ENCODE peak calls at places on chromosomes 13 and 19, in nine cellular contexts. I is OCI-LY7; D is activated CD4-positive, CD25-positive, alpha-beta regulatory T cell; U is heart right ventricle; C is stimulated activated CD4-positive, alpha-beta T cell treated with anti-CD3 and anti-CD28 coated beads, Interleukin-12 subunit alpha, Interleukin-12 subunit beta, amount 100 ng/mL, for 4 hours; M is amniotic stem cell; O is activated naive CD4-positive, alpha-beta T cell treated with anti-CD3 and anti-CD28 coated beads for 36 hours; S is Right ventricle myocardium superior; W is HT-29. F is an unnamed sample.

GRCh38 chr19:31326329-31327028 is 22.8 kb downstream of the TSHZ3 start:
- DNase-seq in I (no peak), D (no peak), U (no peak), C (no peak), M (no peak), O (no peak), S (no peak), W (no peak), F (no peak)

GRCh38 chr13:46679369-46680180 is 117.4 kb downstream of the ESD start:
- DNase-seq in I (peak), D (peak), U (no peak), C (no peak), M (peak), O (peak), S (no peak), W (no peak), F (no peak)

GRCh38 chr13:75391432-75392100 is 90.4 kb downstream of the TBC1D4 start:
- DNase-seq in I (no peak), D (no peak), U (no peak), C (no peak), M (no peak), O (no peak), S (no peak), W (no peak), F (no peak)

GRCh38 chr13:95002968-95003813 is 290.8 kb upstream of the SOX21 start:
- DNase-seq in I (no peak), D (no peak), U (no peak), C (no peak), M (no peak), O (no peak), S (no peak), W (no peak), F (no peak)

GRCh38 chr13:94636942-94637578 is 35.4 kb downstream of the GPR180 start:
- DNase-seq in I (no peak), D (no peak), U (no peak), C (no peak), M (no peak), O (no peak), S (no peak), W (no peak), F (no peak)

GRCh38 chr19:13978306-13978705 is 26.0 kb downstream of the DCAF15 start:
- DNase-seq in I (peak), D (no peak), U (peak), C (peak), M (no peak), O (no peak), S (peak), W (peak), F (peak)

GRCh38 chr13:73809561-73809960 is 324.6 kb downstream of the KLF12 start:
- DNase-seq in I (no peak), D (no peak), U (no peak), C (no peak), M (no peak), O (no peak), S (no peak), W (peak), F (no peak)

GRCh38 chr13:48667136-48667535 is 13.4 kb downstream of the CYSLTR2 start:
- DNase-seq in I (no peak), D (no peak), U (no peak), C (no peak), M (no peak), O (no peak), S (no peak), W (no peak), F (no peak)

GRCh38 chr19:47508721-47509120 is 6.1 kb downstream of the NAPA start:
- DNase-seq in I (no peak), D (no peak), U (no peak), C (no peak), M (no peak), O (no peak), S (no peak), W (no peak), F (no peak)

GRCh38 chr13:64332048-64332447 is 2898.1 kb downstream of the PCDH9 start:
- DNase-seq in I (no peak), D (no peak), U (no peak), C (no peak), M (no peak), O (no peak), S (no peak), W (no peak), F (no peak)

GRCh38 chr13:77002590-77003190 is 10.8 kb downstream of the CLN5 start:
- DNase-seq in I (peak), D (no peak), U (no peak), C (no peak), M (peak), O (no peak), S (no peak), W (peak), F (no peak)

GRCh38 chr13:76672422-76672821 is 213.8 kb downstream of the KCTD12 start:
- DNase-seq in I (no peak), D (no peak), U (no peak), C (no peak), M (no peak), O (no peak), S (no peak), W (no peak), F (no peak)

GRCh38 chr19:9913237-9914000 is 22.9 kb downstream of the OLFM2 start:
- DNase-seq in I (no peak), D (no peak), U (no peak), C (no peak), M (no peak), O (no peak), S (no peak), W (no peak), F (no peak)

GRCh38 chr13:59398127-59398526 is 765.6 kb downstream of the DIAPH3 start:
- DNase-seq in I (no peak), D (no peak), U (peak), C (no peak), M (no peak), O (no peak), S (no peak), W (no peak), F (no peak)

GRCh38 chr13:34926513-34926912 is 15.6 kb upstream of the NBEA start:
- DNase-seq in I (no peak), D (no peak), U (no peak), C (no peak), M (peak), O (no peak), S (no peak), W (peak), F (no peak)

GRCh38 chr19:52214241-52214640 is 24.4 kb downstream of the PPP2R1A start:
- DNase-seq in I (no peak), D (no peak), U (no peak), C (no peak), M (no peak), O (no peak), S (no peak), W (no peak), F (no peak)

GRCh38 chr19:35224681-35225604 is 3.6 kb downstream of the FAM187B start:
- DNase-seq in I (peak), D (no peak), U (no peak), C (no peak), M (no peak), O (peak), S (no peak), W (no peak), F (no peak)

GRCh38 chr13:93621966-93622365 is 395.4 kb downstream of the GPC6 start:
- DNase-seq in I (no peak), D (no peak), U (no peak), C (no peak), M (no peak), O (no peak), S (no peak), W (no peak), F (no peak)

GRCh38 chr13:51793570-51794273 is 10.2 kb downstream of the DHRS12 start:
- DNase-seq in I (peak), D (no peak), U (no peak), C (peak), M (peak), O (peak), S (no peak), W (peak), F (no peak)

GRCh38 chr13:45873491-45874360 is 22.2 kb upstream of the SIAH3 start:
- DNase-seq in I (no peak), D (no peak), U (no peak), C (no peak), M (no peak), O (no peak), S (no peak), W (no peak), F (no peak)

GRCh38 chr19:40433391-40434216 is 7.8 kb upstream of the SERTAD1 start:
- DNase-seq in I (peak), D (peak), U (peak), C (peak), M (peak), O (peak), S (peak), W (peak), F (peak)

GRCh38 chr13:113785051-113786010 is 26.3 kb downstream of the TMEM255B start:
- DNase-seq in I (no peak), D (no peak), U (no peak), C (no peak), M (no peak), O (peak), S (no peak), W (peak), F (no peak)

GRCh38 chr19:3006075-3006767 is 22.9 kb downstream of the TLE2 start:
- DNase-seq in I (peak), D (no peak), U (no peak), C (no peak), M (no peak), O (peak), S (no peak), W (peak), F (no peak)

GRCh38 chr13:23723463-23723862 is 153.3 kb downstream of the TNFRSF19 start:
- DNase-seq in I (no peak), D (no peak), U (no peak), C (no peak), M (no peak), O (no peak), S (no peak), W (no peak), F (no peak)

GRCh38 chr13:32426191-32426980 is 1.5 kb downstream of the N4BP2L1 start:
- DNase-seq in I (peak), D (no peak), U (no peak), C (peak), M (no peak), O (peak), S (no peak), W (peak), F (no peak)

GRCh38 chr19:42528354-42529247 is at the start of gene CEACAM1:
- DNase-seq in I (peak), D (peak), U (peak), C (peak), M (no peak), O (peak), S (peak), W (peak), F (no peak)

GRCh38 chr13:104314926-104315535 is 1248.8 kb upstream of the SLC10A2 start:
- DNase-seq in I (no peak), D (no peak), U (no peak), C (no peak), M (no peak), O (no peak), S (no peak), W (no peak), F (no peak)

GRCh38 chr13:109968876-109969577 is 182.6 kb upstream of the IRS2 start:
- DNase-seq in I (no peak), D (no peak), U (peak), C (no peak), M (no peak), O (no peak), S (peak), W (no peak), F (no peak)

GRCh38 chr19:33797821-33798633 is 1.4 kb downstream of the KCTD15 start:
- DNase-seq in I (peak), D (no peak), U (peak), C (no peak), M (no peak), O (no peak), S (peak), W (no peak), F (peak)

GRCh38 chr19:38453596-38453995 is 20.1 kb downstream of the RYR1 start:
- DNase-seq in I (no peak), D (no peak), U (no peak), C (no peak), M (no peak), O (no peak), S (no peak), W (no peak), F (no peak)

GRCh38 chr19:45798995-45799517 is 6.4 kb upstream of the DMWD start:
- DNase-seq in I (peak), D (no peak), U (peak), C (peak), M (peak), O (peak), S (no peak), W (peak), F (peak)